ENCODE peak calls at places on chromosomes 13 and 19, in ten cellular contexts. M is DMS53; H is HuH-7; U is naive thymus-derived CD4-positive, alpha-beta T cell; V is neural progenitor cell; Y is EL; A is bronchial epithelial cell; X is NCI-H2081; G is HCEC 1CT; Q is non-pigmented ciliary epithelial cell. J is an unnamed sample.

GRCh38 chr19:47752440-47753211 is 7.3 kb downstream of the NOP53 start:
- DNase-seq in M (no peak), V (no peak), A (no peak), U (peak; percentile 42), G (no peak), H (no peak), Y (no peak), X (no peak), Q (no peak), J (no peak)

GRCh38 chr19:4064551-4065260 is 2.0 kb downstream of the ZBTB7A start:
- DNase-seq in A (no peak), G (no peak), Y (peak; percentile 37), M (peak; percentile 51), X (peak; percentile 33), Q (no peak), U (peak; percentile 42), H (no peak), V (peak; percentile 65), J (no peak)

GRCh38 chr19:3406571-3407111 is 40.3 kb downstream of the NFIC start:
- DNase-seq in Q (no peak), Y (no peak), V (no peak), X (no peak), U (no peak), G (no peak), A (no peak), H (no peak), M (no peak), J (no peak)

GRCh38 chr19:2767688-2768087 is 15.4 kb downstream of the SGTA start:
- DNase-seq in H (no peak), U (no peak), G (no peak), M (no peak), A (no peak), Y (no peak), Q (no peak), X (no peak), V (no peak), J (no peak)

GRCh38 chr13:31204592-31204991 is 4.8 kb downstream of the B3GLCT start:
- DNase-seq in Q (peak; percentile 34), G (peak; percentile 72), M (peak; percentile 47), V (no peak), H (no peak), A (peak; percentile 85), U (no peak), X (no peak), Y (peak; percentile 78), J (no peak)

GRCh38 chr13:46604226-46604968 is 51.4 kb downstream of the LRCH1 start:
- DNase-seq in U (no peak), Y (no peak), X (no peak), Q (no peak), A (no peak), M (no peak), V (no peak), G (no peak), H (no peak), J (no peak)

GRCh38 chr19:15249912-15250634 is 17.8 kb upstream of the EPHX3 start:
- DNase-seq in H (no peak), Q (peak; percentile 59), Y (peak; percentile 98), V (peak; percentile 24), U (no peak), M (no peak), A (peak; percentile 66), G (peak; percentile 88), X (no peak), J (peak; percentile 77)

GRCh38 chr13:33017410-33017929 is 1.2 kb downstream of the KL start:
- DNase-seq in A (peak; percentile 75), G (no peak), Q (no peak), Y (no peak), X (no peak), H (no peak), V (peak; percentile 54), M (peak; percentile 95), U (no peak), J (peak; percentile 83)

GRCh38 chr13:99432637-99433542 is 68.4 kb upstream of the TM9SF2 start:
- DNase-seq in Y (peak; percentile 83), Q (no peak), U (peak; percentile 51), H (no peak), M (no peak), A (peak; percentile 50), V (peak; percentile 79), G (peak; percentile 72), X (no peak), J (peak; percentile 87)

GRCh38 chr19:4715529-4716221 is 8.0 kb downstream of the DPP9 start:
- DNase-seq in A (no peak), U (no peak), M (peak; percentile 61), Q (no peak), H (no peak), V (no peak), G (no peak), Y (no peak), X (no peak), J (peak; percentile 64)

GRCh38 chr13:80141114-80141849 is 199.6 kb downstream of the SPRY2 start:
- DNase-seq in U (no peak), Q (peak; percentile 42), A (no peak), H (no peak), X (no peak), G (no peak), V (peak; percentile 13), M (no peak), Y (peak; percentile 26), J (no peak)